ENCODE peak calls at places on chromosomes 7 and 10, in eight cellular contexts. One of them, this sample, is unnamed.

GRCh38 chr7:33722383-33723096 is 182.8 kb upstream of the BMPER start:
- DNase-seq in esophagus muscularis mucosa: no peak
- DNase-seq in PC-9: peak; percentile 89
- DNase-seq in heart right ventricle: no peak
- DNase-seq in suprapubic skin: no peak
- DNase-seq in AG09309: no peak
- DNase-seq in astrocyte of the spinal cord: peak; percentile 44
- DNase-seq in foreskin fibroblast: peak; percentile 95
- DNase-seq in this sample: no peak

GRCh38 chr10:93150289-93150688 is 76.6 kb downstream of the CYP26A1 start:
- DNase-seq in astrocyte of the spinal cord: no peak
- DNase-seq in PC-9: peak; percentile 16
- DNase-seq in foreskin fibroblast: peak; percentile 35
- DNase-seq in heart right ventricle: no peak
- DNase-seq in esophagus muscularis mucosa: no peak
- DNase-seq in suprapubic skin: no peak
- DNase-seq in AG09309: no peak
- DNase-seq in this sample: no peak

GRCh38 chr7:150945171-150945852 is 32.8 kb downstream of the KCNH2 start:
- DNase-seq in astrocyte of the spinal cord: no peak
- DNase-seq in foreskin fibroblast: no peak
- DNase-seq in PC-9: no peak
- DNase-seq in esophagus muscularis mucosa: no peak
- DNase-seq in AG09309: no peak
- DNase-seq in heart right ventricle: no peak
- DNase-seq in suprapubic skin: peak; percentile 44
- DNase-seq in this sample: no peak

GRCh38 chr10:104809288-104810090 is 168.4 kb downstream of the SORCS3 start:
- DNase-seq in astrocyte of the spinal cord: peak; percentile 39
- DNase-seq in foreskin fibroblast: peak; percentile 56
- DNase-seq in esophagus muscularis mucosa: no peak
- DNase-seq in heart right ventricle: no peak
- DNase-seq in PC-9: peak; percentile 0
- DNase-seq in suprapubic skin: no peak
- DNase-seq in AG09309: no peak
- DNase-seq in this sample: no peak

GRCh38 chr10:131547129-131547799 is 235.7 kb upstream of the TCERG1L start:
- DNase-seq in foreskin fibroblast: no peak
- DNase-seq in suprapubic skin: no peak
- DNase-seq in heart right ventricle: no peak
- DNase-seq in PC-9: no peak
- DNase-seq in esophagus muscularis mucosa: no peak
- DNase-seq in astrocyte of the spinal cord: no peak
- DNase-seq in AG09309: no peak
- DNase-seq in this sample: no peak

GRCh38 chr10:100446130-100446761 is 16.6 kb upstream of the WNT8B start:
- DNase-seq in PC-9: no peak
- DNase-seq in suprapubic skin: no peak
- DNase-seq in esophagus muscularis mucosa: no peak
- DNase-seq in astrocyte of the spinal cord: no peak
- DNase-seq in foreskin fibroblast: no peak
- DNase-seq in heart right ventricle: no peak
- DNase-seq in AG09309: no peak
- DNase-seq in this sample: no peak

GRCh38 chr10:101683226-101683625 is 11.7 kb downstream of the FBXW4 start:
- DNase-seq in heart right ventricle: no peak
- DNase-seq in foreskin fibroblast: peak; percentile 36
- DNase-seq in AG09309: no peak
- DNase-seq in PC-9: no peak
- DNase-seq in astrocyte of the spinal cord: no peak
- DNase-seq in suprapubic skin: no peak
- DNase-seq in esophagus muscularis mucosa: no peak
- DNase-seq in this sample: no peak

GRCh38 chr10:450463-450862 is 239.0 kb downstream of the DIP2C start:
- DNase-seq in heart right ventricle: no peak
- DNase-seq in PC-9: no peak
- DNase-seq in astrocyte of the spinal cord: no peak
- DNase-seq in foreskin fibroblast: no peak
- DNase-seq in suprapubic skin: no peak
- DNase-seq in esophagus muscularis mucosa: no peak
- DNase-seq in AG09309: no peak
- DNase-seq in this sample: no peak

GRCh38 chr10:31036209-31036608 is 4.5 kb upstream of the ZNF438 start:
- DNase-seq in PC-9: no peak
- DNase-seq in suprapubic skin: no peak
- DNase-seq in foreskin fibroblast: peak; percentile 25
- DNase-seq in astrocyte of the spinal cord: peak; percentile 35
- DNase-seq in heart right ventricle: no peak
- DNase-seq in esophagus muscularis mucosa: no peak
- DNase-seq in AG09309: no peak
- DNase-seq in this sample: no peak

GRCh38 chr7:7920481-7920880 is 48.1 kb upstream of the GLCCI1 start:
- DNase-seq in PC-9: no peak
- DNase-seq in suprapubic skin: no peak
- DNase-seq in foreskin fibroblast: no peak
- DNase-seq in heart right ventricle: no peak
- DNase-seq in esophagus muscularis mucosa: no peak
- DNase-seq in AG09309: no peak
- DNase-seq in astrocyte of the spinal cord: no peak
- DNase-seq in this sample: peak; percentile 52

GRCh38 chr7:80496586-80496985 is 15.3 kb downstream of the GNAT3 start:
- DNase-seq in esophagus muscularis mucosa: no peak
- DNase-seq in PC-9: no peak
- DNase-seq in AG09309: no peak
- DNase-seq in suprapubic skin: no peak
- DNase-seq in foreskin fibroblast: peak; percentile 36
- DNase-seq in astrocyte of the spinal cord: peak; percentile 7
- DNase-seq in heart right ventricle: no peak
- DNase-seq in this sample: no peak

GRCh38 chr7:76073335-76073990 is 25.6 kb downstream of the MDH2 start:
- DNase-seq in heart right ventricle: no peak
- DNase-seq in suprapubic skin: no peak
- DNase-seq in foreskin fibroblast: no peak
- DNase-seq in PC-9: no peak
- DNase-seq in AG09309: no peak
- DNase-seq in esophagus muscularis mucosa: no peak
- DNase-seq in astrocyte of the spinal cord: no peak
- DNase-seq in this sample: no peak

GRCh38 chr7:87318741-87319140 is 26.7 kb upstream of the CROT start:
- DNase-seq in PC-9: no peak
- DNase-seq in AG09309: no peak
- DNase-seq in foreskin fibroblast: no peak
- DNase-seq in astrocyte of the spinal cord: no peak
- DNase-seq in esophagus muscularis mucosa: no peak
- DNase-seq in heart right ventricle: no peak
- DNase-seq in suprapubic skin: no peak
- DNase-seq in this sample: no peak

GRCh38 chr7:12802070-12802469 is 114.6 kb downstream of the ARL4A start:
- DNase-seq in astrocyte of the spinal cord: no peak
- DNase-seq in PC-9: no peak
- DNase-seq in heart right ventricle: no peak
- DNase-seq in suprapubic skin: peak; percentile 56
- DNase-seq in AG09309: no peak
- DNase-seq in foreskin fibroblast: peak; percentile 12
- DNase-seq in esophagus muscularis mucosa: no peak
- DNase-seq in this sample: no peak

GRCh38 chr10:89327803-89328441 is at the start of gene IFIT3:
- DNase-seq in esophagus muscularis mucosa: no peak
- DNase-seq in heart right ventricle: peak; percentile 32
- DNase-seq in foreskin fibroblast: peak; percentile 96
- DNase-seq in astrocyte of the spinal cord: peak; percentile 96
- DNase-seq in suprapubic skin: peak; percentile 76
- DNase-seq in PC-9: peak; percentile 36
- DNase-seq in AG09309: peak; percentile 72
- DNase-seq in this sample: peak; percentile 29

GRCh38 chr7:45697576-45698136 is 123.5 kb downstream of the ADCY1 start:
- DNase-seq in astrocyte of the spinal cord: peak; percentile 22
- DNase-seq in heart right ventricle: no peak
- DNase-seq in esophagus muscularis mucosa: peak; percentile 66
- DNase-seq in foreskin fibroblast: peak; percentile 55
- DNase-seq in AG09309: no peak
- DNase-seq in suprapubic skin: no peak
- DNase-seq in PC-9: no peak
- DNase-seq in this sample: no peak

DNA sequence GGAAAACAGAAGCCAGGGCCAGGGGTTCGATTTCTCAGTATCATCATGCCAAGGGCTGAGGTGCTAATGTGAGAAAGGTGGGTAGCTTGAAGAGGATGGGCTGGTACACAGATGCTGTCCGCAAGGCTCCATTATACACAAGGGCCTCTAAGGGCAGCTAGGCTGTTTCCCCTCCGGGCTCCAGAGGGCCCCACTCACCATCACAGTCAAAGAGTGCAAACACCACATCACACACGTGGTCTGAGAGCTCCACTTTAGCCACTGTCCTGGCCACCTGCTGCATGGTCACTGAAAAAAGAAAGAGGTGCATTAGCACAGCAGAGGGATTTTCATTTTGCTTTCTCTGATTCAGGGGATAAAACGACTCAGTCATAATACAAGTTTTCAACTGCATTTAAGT is 20.9 kb upstream of the DNAJB12 start:
- DNase-seq in PC-9: no peak
- DNase-seq in AG09309: no peak
- DNase-seq in suprapubic skin: no peak
- DNase-seq in foreskin fibroblast: peak; percentile 12
- DNase-seq in esophagus muscularis mucosa: no peak
- DNase-seq in astrocyte of the spinal cord: no peak
- DNase-seq in heart right ventricle: no peak
- DNase-seq in this sample: no peak
- TF ChIP-seq CTCF in PC-9: no peak
- TF ChIP-seq CTCF in AG09309: peak; percentile 11
- TF ChIP-seq CTCF in suprapubic skin: no peak
- TF ChIP-seq CTCF in foreskin fibroblast: peak; percentile 19
- TF ChIP-seq CTCF in esophagus muscularis mucosa: no peak
- TF ChIP-seq CTCF in astrocyte of the spinal cord: no peak
- TF ChIP-seq CTCF in heart right ventricle: no peak
- TF ChIP-seq CTCF in this sample: peak; percentile 2

GRCh38 chr7:118169146-118169545 is 14.8 kb upstream of the LSM8 start:
- DNase-seq in esophagus muscularis mucosa: no peak
- DNase-seq in astrocyte of the spinal cord: no peak
- DNase-seq in heart right ventricle: no peak
- DNase-seq in PC-9: no peak
- DNase-seq in suprapubic skin: no peak
- DNase-seq in AG09309: no peak
- DNase-seq in foreskin fibroblast: no peak
- DNase-seq in this sample: no peak
- TF ChIP-seq CTCF in esophagus muscularis mucosa: no peak
- TF ChIP-seq CTCF in astrocyte of the spinal cord: peak; percentile 15
- TF ChIP-seq CTCF in heart right ventricle: no peak
- TF ChIP-seq CTCF in PC-9: no peak
- TF ChIP-seq CTCF in suprapubic skin: no peak
- TF ChIP-seq CTCF in AG09309: peak; percentile 14
- TF ChIP-seq CTCF in foreskin fibroblast: no peak
- TF ChIP-seq CTCF in this sample: no peak

GRCh38 chr10:98310721-98311120 is 42.7 kb upstream of the LOXL4 start:
- DNase-seq in suprapubic skin: no peak
- DNase-seq in PC-9: no peak
- DNase-seq in heart right ventricle: no peak
- DNase-seq in esophagus muscularis mucosa: no peak
- DNase-seq in astrocyte of the spinal cord: no peak
- DNase-seq in AG09309: no peak
- DNase-seq in foreskin fibroblast: no peak
- DNase-seq in this sample: no peak

GRCh38 chr10:98307916-98308315 is 39.9 kb upstream of the LOXL4 start:
- DNase-seq in esophagus muscularis mucosa: no peak
- DNase-seq in PC-9: no peak
- DNase-seq in suprapubic skin: no peak
- DNase-seq in foreskin fibroblast: no peak
- DNase-seq in astrocyte of the spinal cord: no peak
- DNase-seq in AG09309: no peak
- DNase-seq in heart right ventricle: no peak
- DNase-seq in this sample: no peak

GRCh38 chr10:98308602-98309365 is 40.8 kb upstream of the LOXL4 start:
- DNase-seq in suprapubic skin: no peak
- DNase-seq in esophagus muscularis mucosa: no peak
- DNase-seq in AG09309: no peak
- DNase-seq in heart right ventricle: no peak
- DNase-seq in foreskin fibroblast: no peak
- DNase-seq in PC-9: no peak
- DNase-seq in astrocyte of the spinal cord: no peak
- DNase-seq in this sample: no peak

GRCh38 chr10:98312349-98312748 is 44.4 kb upstream of the LOXL4 start:
- DNase-seq in PC-9: no peak
- DNase-seq in suprapubic skin: no peak
- DNase-seq in foreskin fibroblast: peak; percentile 52
- DNase-seq in heart right ventricle: no peak
- DNase-seq in AG09309: no peak
- DNase-seq in esophagus muscularis mucosa: no peak
- DNase-seq in astrocyte of the spinal cord: no peak
- DNase-seq in this sample: no peak

DNA sequence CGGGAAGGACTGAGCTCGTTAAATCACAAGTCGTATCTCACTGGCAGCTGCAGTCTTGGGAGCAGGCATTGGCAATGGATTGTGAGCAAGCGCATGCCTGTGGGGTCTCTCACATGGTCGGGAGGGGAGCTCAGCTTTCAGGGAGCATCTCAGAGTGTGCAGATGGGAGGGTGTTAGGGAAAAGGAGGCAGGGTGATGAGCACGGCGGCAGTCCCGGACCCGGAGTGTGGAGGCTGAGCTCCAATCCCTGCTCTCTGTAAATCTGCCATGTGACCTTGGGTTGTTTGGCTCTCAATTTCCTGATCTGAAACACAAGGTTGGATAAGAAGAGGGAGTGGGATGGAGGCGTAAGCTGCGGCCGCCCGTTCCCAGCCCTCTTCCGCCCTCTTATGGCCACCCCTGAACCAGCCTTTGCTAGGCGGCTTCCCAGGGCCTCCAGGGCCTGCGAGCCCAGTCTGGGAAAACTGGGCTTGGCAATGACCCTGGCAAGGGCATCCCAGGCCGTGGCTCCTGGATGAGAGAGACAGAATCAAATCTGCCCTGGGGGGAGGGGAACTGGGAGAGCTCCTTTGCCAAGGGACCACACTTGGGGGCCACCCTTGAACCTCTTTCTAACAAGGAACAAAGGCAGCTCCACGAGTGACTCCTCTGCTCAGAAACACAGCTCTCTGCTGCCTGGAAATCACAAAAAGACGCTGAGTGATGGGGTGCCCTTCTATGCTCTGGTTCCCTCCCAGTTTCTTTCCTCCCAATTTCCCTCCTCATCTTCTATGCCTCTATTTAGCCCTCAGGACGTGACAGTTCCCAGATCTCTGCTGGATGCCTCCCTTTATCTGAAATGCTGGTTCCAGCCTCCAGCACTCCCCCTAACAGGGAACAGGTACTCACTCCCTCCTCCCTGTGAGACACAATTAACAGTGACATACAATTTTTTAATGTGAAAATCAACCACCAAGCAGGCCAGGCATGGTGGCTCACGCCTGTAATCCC is 41.7 kb upstream of the LOXL4 start:
- DNase-seq in suprapubic skin: peak; percentile 83
- DNase-seq in PC-9: peak; percentile 58
- DNase-seq in foreskin fibroblast: peak; percentile 94
- DNase-seq in heart right ventricle: peak; percentile 76
- DNase-seq in AG09309: peak; percentile 61
- DNase-seq in astrocyte of the spinal cord: peak; percentile 83
- DNase-seq in esophagus muscularis mucosa: no peak
- DNase-seq in this sample: peak; percentile 66
- TF ChIP-seq CTCF in suprapubic skin: peak; percentile 74
- TF ChIP-seq CTCF in PC-9: peak; percentile 49
- TF ChIP-seq CTCF in foreskin fibroblast: peak; percentile 64
- TF ChIP-seq CTCF in heart right ventricle: peak; percentile 65
- TF ChIP-seq CTCF in AG09309: peak; percentile 95
- TF ChIP-seq CTCF in astrocyte of the spinal cord: peak; percentile 91
- TF ChIP-seq CTCF in esophagus muscularis mucosa: peak; percentile 85
- TF ChIP-seq CTCF in this sample: peak; percentile 73

GRCh38 chr7:68725843-68726242 is 872.4 kb upstream of the AUTS2 start:
- DNase-seq in foreskin fibroblast: no peak
- DNase-seq in esophagus muscularis mucosa: no peak
- DNase-seq in suprapubic skin: no peak
- DNase-seq in AG09309: no peak
- DNase-seq in astrocyte of the spinal cord: no peak
- DNase-seq in PC-9: no peak
- DNase-seq in heart right ventricle: no peak
- DNase-seq in this sample: no peak
- TF ChIP-seq CTCF in foreskin fibroblast: no peak
- TF ChIP-seq CTCF in esophagus muscularis mucosa: no peak
- TF ChIP-seq CTCF in suprapubic skin: no peak
- TF ChIP-seq CTCF in AG09309: no peak
- TF ChIP-seq CTCF in astrocyte of the spinal cord: no peak
- TF ChIP-seq CTCF in PC-9: no peak
- TF ChIP-seq CTCF in heart right ventricle: no peak
- TF ChIP-seq CTCF in this sample: no peak